ENCODE peak calls at places on chromosomes 5 and 9, in six cellular contexts. One of them, this sample, is unnamed.
A peak's percentile ranks its signal among the peaks of the same experiment; 100 is the strongest.

GRCh38 chr5:31421806-31422586 is 109.9 kb downstream of the DROSHA start:
- DNase-seq in cardiac muscle cell: no peak
- DNase-seq in AG04450: no peak
- DNase-seq in GM23338: no peak
- DNase-seq in endodermal cell: no peak
- DNase-seq in effector memory CD4-positive, alpha-beta T cell: no peak
- DNase-seq in this sample: no peak

GRCh38 chr5:73973135-73973534 is 347.1 kb downstream of the ARHGEF28 start:
- DNase-seq in effector memory CD4-positive, alpha-beta T cell: no peak
- DNase-seq in AG04450: no peak
- DNase-seq in endodermal cell: no peak
- DNase-seq in cardiac muscle cell: no peak
- DNase-seq in GM23338: no peak
- DNase-seq in this sample: no peak

GRCh38 chr5:142115937-142116614 is 7.5 kb downstream of the NDFIP1 start:
- DNase-seq in endodermal cell: no peak
- DNase-seq in effector memory CD4-positive, alpha-beta T cell: no peak
- DNase-seq in AG04450: no peak
- DNase-seq in GM23338: no peak
- DNase-seq in cardiac muscle cell: no peak
- DNase-seq in this sample: no peak

GRCh38 chr5:34484591-34485228 is 171.4 kb upstream of the RAI14 start:
- DNase-seq in AG04450: no peak
- DNase-seq in GM23338: no peak
- DNase-seq in endodermal cell: no peak
- DNase-seq in cardiac muscle cell: no peak
- DNase-seq in effector memory CD4-positive, alpha-beta T cell: no peak
- DNase-seq in this sample: no peak

GRCh38 chr5:154312571-154312970 is 122.0 kb downstream of the GALNT10 start:
- DNase-seq in GM23338: no peak
- DNase-seq in endodermal cell: no peak
- DNase-seq in AG04450: no peak
- DNase-seq in effector memory CD4-positive, alpha-beta T cell: no peak
- DNase-seq in cardiac muscle cell: no peak
- DNase-seq in this sample: no peak

GRCh38 chr5:171492781-171493180 is 73.3 kb downstream of the FGF18 start:
- DNase-seq in GM23338: peak; percentile 55
- DNase-seq in effector memory CD4-positive, alpha-beta T cell: no peak
- DNase-seq in endodermal cell: peak; percentile 77
- DNase-seq in cardiac muscle cell: no peak
- DNase-seq in AG04450: no peak
- DNase-seq in this sample: no peak

GRCh38 chr5:136062563-136063274 is 33.9 kb downstream of the TGFBI start:
- DNase-seq in AG04450: no peak
- DNase-seq in effector memory CD4-positive, alpha-beta T cell: peak; percentile 12
- DNase-seq in GM23338: peak; percentile 66
- DNase-seq in cardiac muscle cell: peak; percentile 27
- DNase-seq in endodermal cell: peak; percentile 70
- DNase-seq in this sample: no peak

GRCh38 chr5:31767335-31768031 is 128.6 kb downstream of the PDZD2 start:
- DNase-seq in cardiac muscle cell: no peak
- DNase-seq in GM23338: no peak
- DNase-seq in AG04450: no peak
- DNase-seq in endodermal cell: no peak
- DNase-seq in effector memory CD4-positive, alpha-beta T cell: no peak
- DNase-seq in this sample: no peak

GRCh38 chr5:53211799-53212198 is 102.2 kb upstream of the MOCS2 start:
- DNase-seq in AG04450: no peak
- DNase-seq in endodermal cell: no peak
- DNase-seq in GM23338: no peak
- DNase-seq in cardiac muscle cell: no peak
- DNase-seq in effector memory CD4-positive, alpha-beta T cell: no peak
- DNase-seq in this sample: peak; percentile 55

GRCh38 chr5:77957516-77957915 is 181.4 kb upstream of the TBCA start:
- DNase-seq in cardiac muscle cell: no peak
- DNase-seq in endodermal cell: peak; percentile 78
- DNase-seq in GM23338: peak; percentile 62
- DNase-seq in AG04450: no peak
- DNase-seq in effector memory CD4-positive, alpha-beta T cell: no peak
- DNase-seq in this sample: no peak

GRCh38 chr9:114382951-114383865 is 4.6 kb downstream of the AKNA start:
- DNase-seq in endodermal cell: peak; percentile 80
- DNase-seq in GM23338: peak; percentile 83
- DNase-seq in effector memory CD4-positive, alpha-beta T cell: peak; percentile 69
- DNase-seq in cardiac muscle cell: peak; percentile 67
- DNase-seq in AG04450: no peak
- DNase-seq in this sample: no peak

GRCh38 chr5:115417076-115417475 is 120.6 kb upstream of the CCDC112 start:
- DNase-seq in AG04450: no peak
- DNase-seq in endodermal cell: no peak
- DNase-seq in GM23338: no peak
- DNase-seq in cardiac muscle cell: no peak
- DNase-seq in effector memory CD4-positive, alpha-beta T cell: no peak
- DNase-seq in this sample: no peak

GRCh38 chr9:113654605-113655193 is 191.2 kb downstream of the RGS3 start:
- DNase-seq in AG04450: no peak
- DNase-seq in effector memory CD4-positive, alpha-beta T cell: no peak
- DNase-seq in GM23338: no peak
- DNase-seq in endodermal cell: no peak
- DNase-seq in cardiac muscle cell: no peak
- DNase-seq in this sample: no peak

GRCh38 chr5:68661237-68661636 is 432.6 kb upstream of the SLC30A5 start:
- DNase-seq in effector memory CD4-positive, alpha-beta T cell: no peak
- DNase-seq in AG04450: no peak
- DNase-seq in endodermal cell: peak; percentile 82
- DNase-seq in GM23338: peak; percentile 69
- DNase-seq in cardiac muscle cell: no peak
- DNase-seq in this sample: no peak

GRCh38 chr9:109986423-109987055 is 206.5 kb downstream of the PALM2AKAP2 start:
- DNase-seq in AG04450: peak; percentile 49
- DNase-seq in cardiac muscle cell: no peak
- DNase-seq in effector memory CD4-positive, alpha-beta T cell: no peak
- DNase-seq in endodermal cell: no peak
- DNase-seq in GM23338: no peak
- DNase-seq in this sample: peak; percentile 86

GRCh38 chr5:151303666-151304065 is at the start of gene SLC36A3:
- DNase-seq in AG04450: no peak
- DNase-seq in cardiac muscle cell: no peak
- DNase-seq in endodermal cell: no peak
- DNase-seq in GM23338: no peak
- DNase-seq in effector memory CD4-positive, alpha-beta T cell: no peak
- DNase-seq in this sample: no peak

GRCh38 chr9:106755727-106756126 is 107.2 kb upstream of the ZNF462 start:
- DNase-seq in endodermal cell: no peak
- DNase-seq in effector memory CD4-positive, alpha-beta T cell: no peak
- DNase-seq in GM23338: no peak
- DNase-seq in AG04450: no peak
- DNase-seq in cardiac muscle cell: peak; percentile 23
- DNase-seq in this sample: no peak

GRCh38 chr5:169574147-169574646 is 9.4 kb upstream of the SPDL1 start:
- DNase-seq in AG04450: no peak
- DNase-seq in effector memory CD4-positive, alpha-beta T cell: no peak
- DNase-seq in GM23338: no peak
- DNase-seq in cardiac muscle cell: no peak
- DNase-seq in endodermal cell: no peak
- DNase-seq in this sample: no peak
- H3K27me3 ChIP-seq in AG04450: peaks cover 9% of the 10 kb centered on the region
- H3K27me3 ChIP-seq in effector memory CD4-positive, alpha-beta T cell: peaks cover 6% of the 10 kb centered on the region
- H3K27me3 ChIP-seq in GM23338: no peaks in the 10 kb centered on the region
- H3K27me3 ChIP-seq in cardiac muscle cell: peaks cover 11% of the 10 kb centered on the region
- H3K27me3 ChIP-seq in endodermal cell: peaks cover 60% of the 10 kb centered on the region
- H3K27me3 ChIP-seq in this sample: peaks cover 23% of the 10 kb centered on the region

GRCh38 chr9:37036237-37037136 is 2.4 kb upstream of the PAX5 start:
- DNase-seq in endodermal cell: peak; percentile 77
- DNase-seq in cardiac muscle cell: peak; percentile 58
- DNase-seq in AG04450: no peak
- DNase-seq in effector memory CD4-positive, alpha-beta T cell: peak; percentile 23
- DNase-seq in GM23338: peak; percentile 53
- DNase-seq in this sample: no peak

GRCh38 chr9:37034320-37034937 is 361 bp upstream of the PAX5 start:
- DNase-seq in endodermal cell: peak; percentile 83
- DNase-seq in effector memory CD4-positive, alpha-beta T cell: no peak
- DNase-seq in AG04450: no peak
- DNase-seq in cardiac muscle cell: peak; percentile 56
- DNase-seq in GM23338: peak; percentile 80
- DNase-seq in this sample: no peak

GRCh38 chr9:37034938-37035471 is 937 bp upstream of the PAX5 start:
- DNase-seq in AG04450: no peak
- DNase-seq in endodermal cell: peak; percentile 78
- DNase-seq in GM23338: peak; percentile 66
- DNase-seq in effector memory CD4-positive, alpha-beta T cell: no peak
- DNase-seq in cardiac muscle cell: no peak
- DNase-seq in this sample: no peak

GRCh38 chr9:37037137-37037743 is 3.2 kb upstream of the PAX5 start:
- DNase-seq in endodermal cell: no peak
- DNase-seq in cardiac muscle cell: no peak
- DNase-seq in AG04450: no peak
- DNase-seq in effector memory CD4-positive, alpha-beta T cell: no peak
- DNase-seq in GM23338: peak; percentile 71
- DNase-seq in this sample: no peak

DNA sequence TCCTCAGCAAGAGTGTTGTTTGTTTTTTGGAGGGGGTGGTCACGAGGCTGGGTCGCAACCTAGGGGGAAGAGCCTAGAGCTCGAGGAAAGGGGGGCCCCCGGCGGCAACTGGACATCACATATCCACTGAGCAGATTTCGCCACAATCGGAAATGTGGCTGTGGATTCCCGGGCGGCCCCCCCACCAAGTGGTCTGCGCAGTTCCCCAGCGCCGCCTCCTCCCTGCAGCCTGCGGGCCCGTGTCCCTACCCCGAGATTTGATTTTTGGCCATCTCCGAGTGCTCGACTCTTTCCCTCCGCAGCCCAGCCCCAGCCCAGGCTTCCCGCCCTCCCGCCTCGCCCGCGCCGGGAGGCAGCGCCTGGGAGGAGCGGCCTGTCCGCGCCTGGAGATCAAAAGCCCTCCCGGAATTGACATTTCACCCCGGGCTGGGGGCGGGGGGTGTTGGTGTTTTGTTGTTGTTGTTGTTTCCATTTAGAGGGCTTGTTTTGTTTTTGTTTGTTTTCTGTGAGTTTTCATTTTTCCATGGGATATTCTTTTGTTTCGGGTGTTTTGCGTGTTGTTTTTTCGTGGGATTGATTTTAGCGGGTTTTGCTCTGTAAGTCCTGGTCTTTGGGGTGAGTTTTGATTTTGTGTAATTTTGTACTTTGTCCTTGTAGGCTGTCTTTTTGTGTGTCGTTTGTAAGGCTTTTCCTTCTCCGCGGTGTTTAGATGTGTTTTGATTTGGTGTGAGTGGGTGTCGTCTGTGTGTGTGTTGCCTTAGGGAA is 1.6 kb upstream of the PAX5 start:
- DNase-seq in cardiac muscle cell: no peak
- DNase-seq in endodermal cell: peak; percentile 79
- DNase-seq in AG04450: no peak
- DNase-seq in effector memory CD4-positive, alpha-beta T cell: no peak
- DNase-seq in GM23338: peak; percentile 76
- DNase-seq in this sample: no peak
- H3K4me3 ChIP-seq in cardiac muscle cell: peak overlapping the region; percentile 0
- H3K4me3 ChIP-seq in endodermal cell: peak overlapping the region; percentile 85
- H3K4me3 ChIP-seq in AG04450: no peak overlapping the region
- H3K4me3 ChIP-seq in effector memory CD4-positive, alpha-beta T cell: peak overlapping the region; percentile 69
- H3K4me3 ChIP-seq in GM23338: peak overlapping the region; percentile 72
- H3K4me3 ChIP-seq in this sample: no peak overlapping the region

DNA sequence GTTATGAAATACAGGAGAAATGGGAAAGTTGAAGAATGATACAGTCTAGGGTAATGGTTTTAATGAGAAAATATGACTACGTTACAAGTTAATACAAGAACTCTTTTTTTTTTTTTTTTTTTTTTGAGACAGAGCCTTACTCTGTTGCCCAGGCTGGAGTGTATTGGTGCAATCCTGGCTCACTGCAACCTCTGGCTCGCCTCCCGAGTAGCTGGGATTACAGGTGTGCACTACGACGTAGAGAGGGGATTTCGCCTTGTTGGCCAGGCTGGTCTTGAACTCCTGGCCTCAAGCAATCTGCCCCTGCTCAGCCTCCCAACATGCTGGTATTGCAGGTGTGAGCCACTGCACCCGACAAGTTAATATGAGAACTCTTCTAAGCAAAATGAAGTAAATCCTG is 77.1 kb upstream of the SELENOP start:
- DNase-seq in effector memory CD4-positive, alpha-beta T cell: no peak
- DNase-seq in AG04450: no peak
- DNase-seq in cardiac muscle cell: no peak
- DNase-seq in endodermal cell: no peak
- DNase-seq in GM23338: no peak
- DNase-seq in this sample: no peak
- H3K27me3 ChIP-seq in effector memory CD4-positive, alpha-beta T cell: no peaks in the 10 kb centered on the region
- H3K27me3 ChIP-seq in AG04450: peaks cover 8% of the 10 kb centered on the region
- H3K27me3 ChIP-seq in cardiac muscle cell: no peaks in the 10 kb centered on the region
- H3K27me3 ChIP-seq in endodermal cell: no peaks in the 10 kb centered on the region
- H3K27me3 ChIP-seq in GM23338: no peaks in the 10 kb centered on the region
- H3K27me3 ChIP-seq in this sample: peaks cover 2% of the 10 kb centered on the region

GRCh38 chr5:55633574-55634203 is 78.4 kb downstream of the SLC38A9 start:
- DNase-seq in AG04450: no peak
- DNase-seq in effector memory CD4-positive, alpha-beta T cell: no peak
- DNase-seq in cardiac muscle cell: peak; percentile 44
- DNase-seq in GM23338: no peak
- DNase-seq in endodermal cell: no peak
- DNase-seq in this sample: peak; percentile 22
- H3K4me3 ChIP-seq in AG04450: no peak overlapping the region
- H3K4me3 ChIP-seq in effector memory CD4-positive, alpha-beta T cell: no peak overlapping the region
- H3K4me3 ChIP-seq in cardiac muscle cell: no peak overlapping the region
- H3K4me3 ChIP-seq in GM23338: no peak overlapping the region
- H3K4me3 ChIP-seq in endodermal cell: no peak overlapping the region
- H3K4me3 ChIP-seq in this sample: no peak overlapping the region

DNA sequence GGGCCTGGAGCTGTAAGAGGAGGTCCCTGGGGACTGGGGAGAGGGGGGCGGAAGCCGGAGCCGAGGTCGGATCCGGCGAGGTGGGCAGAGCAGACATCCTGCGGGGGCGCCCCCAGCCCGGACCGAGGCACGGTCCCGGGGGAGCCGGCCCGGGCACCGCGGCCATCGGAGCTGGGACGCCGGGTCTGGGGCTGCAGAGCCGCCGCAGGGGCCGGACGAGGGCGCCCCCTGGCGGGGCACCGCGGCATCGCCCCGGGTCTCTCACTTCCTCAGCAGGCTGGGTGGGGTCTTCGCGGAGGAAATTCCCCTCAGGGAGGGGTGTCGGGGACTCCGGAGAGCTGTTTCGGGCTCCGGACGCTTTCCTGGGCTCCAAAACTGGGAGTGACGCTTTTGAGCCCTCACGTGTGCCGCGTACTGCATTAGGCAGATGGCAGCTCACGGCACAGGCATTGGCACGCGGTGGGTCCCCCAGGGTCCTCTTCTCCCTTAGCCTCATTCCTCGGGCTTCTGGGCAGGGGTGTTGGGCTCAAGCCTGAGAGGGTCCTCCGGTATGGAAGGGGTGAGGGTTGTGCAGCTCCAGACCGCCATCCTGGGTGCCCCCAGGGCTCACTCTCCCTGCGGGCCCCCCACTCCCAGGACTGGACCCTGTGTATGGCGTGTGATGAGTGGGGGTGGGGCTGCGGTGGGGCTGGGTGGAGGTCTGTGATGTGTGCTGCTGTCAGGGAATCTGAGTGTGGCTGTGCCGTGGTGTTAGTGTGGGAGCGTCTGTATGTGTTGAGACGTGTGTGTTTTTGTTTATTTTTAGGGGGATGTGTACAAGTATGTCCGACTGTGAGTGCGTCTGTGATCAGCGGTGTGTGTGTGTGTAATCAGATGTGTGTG is 29.6 kb downstream of the LHX2 start:
- DNase-seq in endodermal cell: peak; percentile 88
- DNase-seq in AG04450: no peak
- DNase-seq in cardiac muscle cell: peak; percentile 52
- DNase-seq in effector memory CD4-positive, alpha-beta T cell: peak; percentile 9
- DNase-seq in GM23338: peak; percentile 63
- DNase-seq in this sample: no peak
- H3K27me3 ChIP-seq in endodermal cell: peaks cover 57% of the 10 kb centered on the region
- H3K27me3 ChIP-seq in AG04450: peaks cover 77% of the 10 kb centered on the region
- H3K27me3 ChIP-seq in cardiac muscle cell: peaks cover 95% of the 10 kb centered on the region
- H3K27me3 ChIP-seq in effector memory CD4-positive, alpha-beta T cell: peaks cover 23% of the 10 kb centered on the region
- H3K27me3 ChIP-seq in GM23338: peaks cover 74% of the 10 kb centered on the region
- H3K27me3 ChIP-seq in this sample: peaks cover 19% of the 10 kb centered on the region